ENCODE peak calls at places on chromosomes 6 and 20, in nine cellular contexts. G is LNCaP clone FGC; Q is Peyer's patch; V is tibial nerve; U is HFF-Myc; O is AG09309; Z is GM12865; K is thoracic aorta; P is CD8-positive, alpha-beta T cell. I is an unnamed sample.

GRCh38 chr6:162852810-162853577 is 125.2 kb downstream of the PACRG start:
- DNase-seq in G (no peak), Q (no peak), V (no peak), U (no peak), O (no peak), Z (no peak), K (no peak), P (no peak), I (peak)

GRCh38 chr6:85864453-85865401 is 222.0 kb upstream of the SYNCRIP start:
- DNase-seq in G (no peak), Q (no peak), V (no peak), U (no peak), O (no peak), Z (no peak), K (no peak), P (no peak), I (no peak)

GRCh38 chr6:131924881-131925474 is 26.2 kb downstream of the CCN2 start:
- DNase-seq in G (no peak), Q (no peak), V (no peak), U (no peak), O (no peak), Z (peak), K (no peak), P (no peak), I (no peak)

GRCh38 chr6:4698901-4699659 is 77.1 kb upstream of the CDYL start:
- DNase-seq in G (no peak), Q (no peak), V (no peak), U (no peak), O (no peak), Z (no peak), K (no peak), P (no peak), I (no peak)

GRCh38 chr20:50635014-50635557 is 56.3 kb downstream of the RIPOR3 start:
- DNase-seq in G (no peak), Q (no peak), V (no peak), U (no peak), O (no peak), Z (no peak), K (no peak), P (no peak), I (no peak)

GRCh38 chr6:53441035-53441493 is 92.3 kb upstream of the ELOVL5 start:
- DNase-seq in G (no peak), Q (no peak), V (no peak), U (no peak), O (no peak), Z (peak), K (no peak), P (no peak), I (no peak)

GRCh38 chr6:133218831-133219230 is 22.3 kb upstream of the EYA4 start:
- DNase-seq in G (no peak), Q (no peak), V (no peak), U (no peak), O (no peak), Z (no peak), K (no peak), P (no peak), I (no peak)

GRCh38 chr20:59514554-59514953 is 89.8 kb upstream of the PHACTR3 start:
- DNase-seq in G (no peak), Q (no peak), V (no peak), U (no peak), O (no peak), Z (no peak), K (no peak), P (no peak), I (no peak)

GRCh38 chr6:109052852-109053251 is 41.8 kb downstream of the SESN1 start:
- DNase-seq in G (no peak), Q (no peak), V (no peak), U (no peak), O (no peak), Z (no peak), K (no peak), P (no peak), I (no peak)

GRCh38 chr6:159002432-159003160 is 2.6 kb upstream of the RSPH3 start:
- DNase-seq in G (no peak), Q (no peak), V (no peak), U (peak), O (no peak), Z (no peak), K (no peak), P (no peak), I (no peak)

GRCh38 chr6:108778421-108779186 is 69.6 kb upstream of the ARMC2 start:
- DNase-seq in G (no peak), Q (no peak), V (no peak), U (no peak), O (no peak), Z (no peak), K (no peak), P (no peak), I (no peak)

GRCh38 chr6:126112171-126112632 is 125.9 kb downstream of the TRMT11 start:
- DNase-seq in G (no peak), Q (no peak), V (no peak), U (no peak), O (no peak), Z (no peak), K (no peak), P (no peak), I (no peak)

GRCh38 chr20:39855799-39856198 is 833.2 kb downstream of the MAFB start:
- DNase-seq in G (no peak), Q (no peak), V (no peak), U (peak), O (no peak), Z (no peak), K (no peak), P (no peak), I (no peak)

GRCh38 chr6:37981626-37982025 is 162.1 kb downstream of the ZFAND3 start:
- DNase-seq in G (no peak), Q (no peak), V (no peak), U (no peak), O (no peak), Z (no peak), K (no peak), P (no peak), I (no peak)

GRCh38 chr20:32972181-32973076 is 31.8 kb downstream of the SUN5 start:
- DNase-seq in G (no peak), Q (no peak), V (no peak), U (no peak), O (no peak), Z (peak), K (no peak), P (peak), I (peak)

GRCh38 chr20:53738039-53738944 is 144.7 kb upstream of the ZNF217 start:
- DNase-seq in G (peak), Q (peak), V (peak), U (no peak), O (peak), Z (peak), K (no peak), P (no peak), I (peak)

GRCh38 chr6:118902731-118903130 is 8.8 kb downstream of the ASF1A start:
- DNase-seq in G (no peak), Q (no peak), V (no peak), U (no peak), O (no peak), Z (no peak), K (no peak), P (no peak), I (no peak)

GRCh38 chr20:732727-733126 is 35.6 kb downstream of the SLC52A3 start:
- DNase-seq in G (no peak), Q (no peak), V (no peak), U (no peak), O (no peak), Z (no peak), K (no peak), P (no peak), I (no peak)

GRCh38 chr6:143397229-143398222 is 53.0 kb downstream of the ADAT2 start:
- DNase-seq in G (no peak), Q (peak), V (peak), U (peak), O (peak), Z (no peak), K (peak), P (peak), I (peak)

GRCh38 chr6:43616728-43617472 is 12.2 kb downstream of the GTPBP2 start:
- DNase-seq in G (no peak), Q (no peak), V (no peak), U (no peak), O (no peak), Z (no peak), K (no peak), P (no peak), I (no peak)

GRCh38 chr20:24070679-24071078 is 82.1 kb upstream of the GGTLC1 start:
- DNase-seq in G (no peak), Q (no peak), V (no peak), U (no peak), O (no peak), Z (no peak), K (no peak), P (no peak), I (no peak)

GRCh38 chr6:51260003-51260402 is 441.3 kb downstream of the TFAP2B start:
- DNase-seq in G (no peak), Q (no peak), V (no peak), U (no peak), O (no peak), Z (no peak), K (no peak), P (no peak), I (no peak)

GRCh38 chr6:91626935-91627334 is 1040.1 kb upstream of the MAP3K7 start:
- DNase-seq in G (peak), Q (no peak), V (no peak), U (no peak), O (no peak), Z (no peak), K (no peak), P (no peak), I (no peak)

GRCh38 chr20:31390490-31390889 is at the start of gene DEFB119:
- DNase-seq in G (no peak), Q (no peak), V (no peak), U (no peak), O (no peak), Z (no peak), K (no peak), P (no peak), I (no peak)

GRCh38 chr6:106974337-106974998 is at the start of gene CD24:
- DNase-seq in G (no peak), Q (peak), V (no peak), U (no peak), O (no peak), Z (peak), K (no peak), P (no peak), I (peak)

GRCh38 chr6:106974999-106975698 is 620 bp upstream of the CD24 start:
- DNase-seq in G (no peak), Q (peak), V (no peak), U (no peak), O (no peak), Z (peak), K (no peak), P (no peak), I (peak)

GRCh38 chr6:106973018-106973840 is 1.3 kb downstream of the CD24 start:
- DNase-seq in G (no peak), Q (peak), V (no peak), U (no peak), O (no peak), Z (no peak), K (no peak), P (no peak), I (peak)

GRCh38 chr6:106973841-106974336 is 640 bp downstream of the CD24 start:
- DNase-seq in G (no peak), Q (peak), V (no peak), U (no peak), O (no peak), Z (no peak), K (no peak), P (no peak), I (peak)

DNA sequence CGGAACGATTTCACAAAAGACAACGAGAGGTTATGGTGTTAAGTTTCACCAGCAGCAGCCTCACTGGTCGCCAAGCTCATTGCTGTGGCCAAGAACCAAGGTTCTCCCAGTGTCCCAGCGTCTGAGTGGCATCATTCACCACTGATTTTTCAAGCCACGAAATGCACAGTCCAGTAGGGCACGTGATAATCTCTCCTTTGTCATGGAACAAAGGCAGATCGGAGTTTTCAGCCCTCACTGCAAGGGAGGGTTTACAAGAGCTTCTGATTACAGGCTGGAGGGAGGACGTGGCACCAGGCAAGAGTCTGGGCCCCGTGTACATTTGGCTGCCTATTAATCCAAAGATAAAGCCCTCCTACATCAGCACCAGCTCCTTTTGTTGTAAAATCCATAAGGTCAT is 2.0 kb downstream of the CD24 start:
- DNase-seq in G (no peak), Q (no peak), V (no peak), U (no peak), O (no peak), Z (no peak), K (no peak), P (no peak), I (no peak)
- H3K4me3 ChIP-seq in G (no peak), Q (peak), V (no peak), U (no peak), O (no peak), Z (no peak), K (no peak), P (no peak), I (peak)

GRCh38 chr6:129708496-129709216 is 1.3 kb downstream of the ARHGAP18 start:
- DNase-seq in G (no peak), Q (no peak), V (no peak), U (no peak), O (no peak), Z (no peak), K (no peak), P (no peak), I (no peak)
- H3K4me3 ChIP-seq in G (peak), Q (no peak), V (peak), U (peak), O (peak), Z (peak), K (peak), P (no peak), I (peak)

DNA sequence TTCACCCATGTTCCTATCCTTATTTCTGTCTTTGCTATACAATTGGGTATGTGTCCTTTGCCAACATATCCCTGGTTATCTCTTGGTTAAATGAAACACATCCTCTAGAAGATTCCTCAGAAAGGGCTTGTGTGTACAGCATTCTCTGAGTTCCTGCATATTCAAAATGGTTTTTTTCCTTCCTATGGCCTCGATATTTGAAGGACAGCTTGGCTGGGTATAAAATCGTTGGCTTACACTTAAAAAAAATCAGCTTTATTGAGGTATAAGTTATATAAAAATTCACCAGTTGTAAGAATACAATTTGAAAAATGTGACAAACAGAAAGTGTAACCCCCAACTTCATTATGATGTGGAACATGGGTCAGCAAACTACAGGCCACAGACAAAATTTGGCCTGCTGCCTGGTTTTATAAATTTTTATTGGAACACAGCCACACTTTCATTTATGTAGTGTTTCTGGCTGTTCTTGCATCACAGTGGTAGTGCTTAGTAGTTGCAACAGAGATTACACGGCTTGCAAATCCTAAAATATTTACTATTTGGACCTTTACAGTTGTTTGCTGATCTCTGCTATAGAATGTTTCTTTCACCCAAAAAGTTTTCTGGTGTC is 16.7 kb downstream of the PCMT1 start:
- DNase-seq in G (no peak), Q (no peak), V (no peak), U (no peak), O (peak), Z (no peak), K (no peak), P (no peak), I (no peak)
- H3K4me3 ChIP-seq in G (no peak), Q (no peak), V (no peak), U (no peak), O (no peak), Z (no peak), K (no peak), P (no peak), I (no peak)

GRCh38 chr6:20719980-20720379 is 185.7 kb downstream of the CDKAL1 start:
- DNase-seq in G (no peak), Q (no peak), V (no peak), U (no peak), O (no peak), Z (no peak), K (no peak), P (no peak), I (no peak)

GRCh38 chr6:20722442-20722841 is 188.2 kb downstream of the CDKAL1 start:
- DNase-seq in G (no peak), Q (no peak), V (no peak), U (no peak), O (no peak), Z (peak), K (no peak), P (no peak), I (no peak)

GRCh38 chr6:20723236-20723635 is 189.0 kb downstream of the CDKAL1 start:
- DNase-seq in G (no peak), Q (no peak), V (no peak), U (no peak), O (no peak), Z (no peak), K (no peak), P (no peak), I (peak)

GRCh38 chr6:20729086-20729485 is 194.8 kb downstream of the CDKAL1 start:
- DNase-seq in G (no peak), Q (no peak), V (no peak), U (no peak), O (no peak), Z (no peak), K (no peak), P (no peak), I (no peak)

DNA sequence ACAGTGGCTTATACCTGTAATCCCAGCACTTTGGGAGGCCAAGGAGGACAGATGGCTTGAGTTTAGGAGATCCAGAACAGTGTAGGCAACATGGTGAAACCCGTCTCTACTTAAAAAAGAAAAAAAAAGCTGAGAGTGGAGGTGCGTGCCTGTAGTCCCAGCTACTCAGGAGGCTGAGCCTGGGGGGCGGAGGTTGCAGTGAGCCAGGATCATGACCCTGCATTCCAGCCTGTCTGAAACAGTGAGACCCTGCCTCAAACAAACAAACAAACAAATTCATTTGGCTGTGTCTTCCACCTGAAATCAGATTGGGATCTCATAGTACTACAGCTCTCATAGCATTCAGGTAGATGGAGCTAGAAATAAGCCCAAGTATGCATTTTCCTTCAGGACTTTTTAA is 190.2 kb downstream of the CDKAL1 start:
- DNase-seq in G (no peak), Q (no peak), V (no peak), U (no peak), O (no peak), Z (no peak), K (no peak), P (no peak), I (no peak)
- H3K4me3 ChIP-seq in G (no peak), Q (no peak), V (no peak), U (no peak), O (no peak), Z (no peak), K (no peak), P (no peak), I (no peak)

GRCh38 chr6:35512740-35513139 is at the start of gene TULP1:
- DNase-seq in G (no peak), Q (no peak), V (no peak), U (no peak), O (no peak), Z (no peak), K (no peak), P (no peak), I (no peak)
- H3K4me3 ChIP-seq in G (no peak), Q (peak), V (no peak), U (no peak), O (no peak), Z (no peak), K (no peak), P (no peak), I (no peak)

GRCh38 chr6:12060780-12061619 is 48.9 kb downstream of the HIVEP1 start:
- DNase-seq in G (no peak), Q (peak), V (no peak), U (no peak), O (no peak), Z (peak), K (no peak), P (peak), I (peak)
- H3K4me3 ChIP-seq in G (no peak), Q (peak), V (no peak), U (no peak), O (no peak), Z (peak), K (peak), P (peak), I (peak)

DNA sequence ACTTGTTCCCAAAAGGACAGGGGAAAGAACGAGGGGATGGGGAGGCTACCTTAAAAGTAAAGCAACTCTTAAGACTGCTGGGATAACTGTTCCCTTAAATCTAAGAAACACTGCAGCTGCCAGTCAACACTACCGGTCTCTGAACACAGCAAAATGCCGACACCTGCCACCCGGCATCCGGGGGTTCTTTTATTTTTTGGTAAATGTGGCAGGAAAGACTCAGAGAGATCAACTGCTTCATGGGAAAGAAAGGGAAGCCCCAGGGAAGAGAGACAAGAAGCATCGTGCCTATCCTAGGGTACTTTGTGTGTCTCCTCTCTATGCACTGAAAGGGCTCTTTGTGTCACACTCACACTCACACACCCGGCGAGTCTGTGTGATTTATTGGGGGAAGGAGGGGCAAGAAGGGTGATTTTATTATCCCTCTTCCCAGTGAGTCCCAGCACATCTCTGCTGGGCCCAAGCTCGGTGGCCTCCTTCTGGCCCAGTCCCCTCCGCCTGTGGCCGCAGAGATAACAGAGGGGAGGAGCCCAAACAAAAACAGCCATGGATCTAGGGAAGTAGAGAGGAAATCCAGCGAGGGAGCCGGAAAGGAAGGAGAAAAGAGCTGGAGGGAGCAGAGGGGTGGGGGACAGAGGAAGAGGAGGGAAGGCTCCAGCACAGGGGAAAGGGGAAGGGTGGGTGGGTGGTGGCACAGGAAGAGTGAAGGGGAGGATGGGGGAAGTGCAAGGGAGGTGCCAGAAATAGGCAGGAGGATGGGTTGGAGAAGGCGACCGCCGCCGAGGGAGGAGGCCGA is 1.3 kb downstream of the FYN start:
- DNase-seq in G (no peak), Q (no peak), V (no peak), U (no peak), O (no peak), Z (peak), K (no peak), P (peak), I (peak)
- H3K4me3 ChIP-seq in G (no peak), Q (peak), V (peak), U (peak), O (peak), Z (peak), K (peak), P (peak), I (peak)

I was measured in kidney.